ENCODE peak calls at places on chromosome 3, in seven cellular contexts. W is K562, O is GM12878, P is SK-N-SH, T is HCT116, B is H1, Q is HepG2. R is an unnamed sample.

GRCh38 chr3:148861277-148861869 is 3.7 kb upstream of the CPA3 start:
- DNase-seq in W (peak; percentile 50), O (no peak), P (peak; percentile 39), T (peak; percentile 40), B (no peak), Q (peak; percentile 29), R (peak; percentile 69)

GRCh38 chr3:114499986-114500385 is 206.2 kb downstream of the TIGIT start:
- DNase-seq in W (no peak), O (peak; percentile 31), P (no peak), T (no peak), B (no peak), Q (no peak), R (no peak)

GRCh38 chr3:131608741-131609140 is 106.0 kb upstream of the MRPL3 start:
- DNase-seq in W (no peak), O (no peak), P (no peak), T (no peak), B (no peak), Q (no peak), R (no peak)

GRCh38 chr3:160169139-160169830 is 55.9 kb upstream of the C3orf80 start:
- DNase-seq in W (peak; percentile 8), O (no peak), P (no peak), T (no peak), B (no peak), Q (no peak), R (no peak)

GRCh38 chr3:19489936-19490335 is 341.6 kb downstream of the KCNH8 start:
- DNase-seq in W (no peak), O (no peak), P (no peak), T (no peak), B (no peak), Q (no peak), R (no peak)

GRCh38 chr3:170470063-170471006 is 51.7 kb downstream of the CLDN11 start:
- DNase-seq in W (peak; percentile 10), O (no peak), P (no peak), T (no peak), B (peak; percentile 26), Q (no peak), R (peak; percentile 36)

GRCh38 chr3:170007031-170007663 is 30.6 kb upstream of the GPR160 start:
- DNase-seq in W (peak; percentile 18), O (peak; percentile 37), P (no peak), T (no peak), B (no peak), Q (peak; percentile 51), R (no peak)

GRCh38 chr3:114365268-114365667 is 71.4 kb downstream of the TIGIT start:
- DNase-seq in W (no peak), O (no peak), P (no peak), T (no peak), B (no peak), Q (no peak), R (no peak)

DNA sequence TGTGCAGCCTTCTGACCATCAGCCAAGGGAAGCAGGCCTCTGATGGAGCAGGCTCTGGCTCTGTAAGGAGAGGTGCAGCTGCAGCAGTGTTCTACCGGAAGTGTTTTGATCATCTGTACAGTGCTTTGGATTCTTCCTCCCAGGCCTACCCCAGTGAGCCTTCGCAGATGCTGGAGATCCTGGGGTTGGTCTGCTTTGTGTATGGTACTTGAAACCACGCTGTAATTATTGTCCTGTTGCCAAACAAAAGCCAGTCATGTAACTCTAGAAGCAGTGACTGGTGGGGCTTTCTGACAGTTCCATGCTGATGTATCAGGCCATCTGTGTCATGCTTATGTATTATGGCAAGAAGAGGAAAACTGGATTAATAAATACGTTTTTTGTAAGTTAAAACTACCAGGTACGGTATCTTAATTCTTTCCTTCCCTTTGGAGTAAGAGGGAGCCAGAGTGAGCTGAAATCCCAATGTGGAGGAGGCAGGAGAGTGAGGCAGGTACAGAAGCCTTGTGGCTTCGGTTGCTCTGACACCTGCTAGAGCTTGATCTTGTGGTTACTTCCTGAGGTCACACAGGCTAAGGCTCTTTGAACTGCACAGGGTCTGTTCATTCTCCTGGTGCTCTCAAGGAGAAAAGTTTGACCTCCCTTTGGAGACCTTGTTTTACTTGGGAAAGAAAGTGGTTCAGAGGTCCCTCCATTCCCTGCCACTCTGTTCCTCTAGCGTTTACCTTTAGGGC is 3.7 kb downstream of the TMEM42 start:
- DNase-seq in W (no peak), O (no peak), P (no peak), T (no peak), B (no peak), Q (no peak), R (no peak)
- TF ChIP-seq JUND in W (no peak), O (no peak), P (no peak), T (no peak), B (no peak), Q (no peak), R (no peak)

DNA sequence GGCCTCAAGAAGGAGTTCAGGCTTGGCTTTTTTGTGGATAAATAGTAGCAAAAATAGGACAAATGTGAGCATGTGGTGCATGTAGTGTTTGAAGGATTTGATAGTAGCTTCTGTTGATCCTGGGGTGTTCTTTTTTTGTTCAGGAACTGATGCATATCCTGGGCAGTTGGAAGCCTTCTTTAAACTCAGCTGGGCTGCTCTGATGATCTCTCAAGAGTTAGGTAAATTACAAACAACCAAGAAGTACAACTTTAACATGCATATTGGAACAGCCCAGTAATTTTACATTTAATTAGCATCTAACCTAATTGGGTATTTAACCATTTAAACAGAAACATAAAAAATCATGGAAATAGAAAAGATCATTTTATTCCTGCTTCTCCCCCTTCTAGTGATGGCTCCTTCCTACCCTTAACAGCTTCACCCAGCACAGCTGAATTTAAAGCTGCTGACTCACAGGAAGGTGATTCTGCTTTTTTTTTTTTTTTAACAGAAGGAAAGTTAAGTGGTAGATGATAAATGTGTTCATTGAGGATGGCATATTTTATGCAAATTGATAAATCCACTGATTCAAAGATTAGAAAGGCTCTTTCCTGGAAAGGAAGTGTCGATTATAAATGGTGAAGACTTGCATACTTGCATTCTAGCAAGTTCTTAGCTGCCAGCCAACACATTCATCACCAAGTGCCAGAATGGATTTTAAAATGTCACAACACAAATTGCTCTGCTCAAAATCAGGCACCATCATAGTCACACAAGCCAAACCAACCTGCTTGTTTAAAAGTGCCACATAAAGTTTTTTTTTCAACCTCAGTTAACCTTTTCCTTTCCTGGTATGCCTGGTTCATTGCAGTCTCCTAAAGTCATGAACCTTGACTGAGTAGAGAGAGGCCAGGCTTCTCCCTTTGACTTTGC is 20.0 kb downstream of the SLC35G2 start:
- DNase-seq in W (peak; percentile 62), O (no peak), P (no peak), T (no peak), B (no peak), Q (no peak), R (no peak)
- TF ChIP-seq JUND in W (peak; percentile 72), O (no peak), P (peak; percentile 74), T (no peak), B (no peak), Q (no peak), R (no peak)

DNA sequence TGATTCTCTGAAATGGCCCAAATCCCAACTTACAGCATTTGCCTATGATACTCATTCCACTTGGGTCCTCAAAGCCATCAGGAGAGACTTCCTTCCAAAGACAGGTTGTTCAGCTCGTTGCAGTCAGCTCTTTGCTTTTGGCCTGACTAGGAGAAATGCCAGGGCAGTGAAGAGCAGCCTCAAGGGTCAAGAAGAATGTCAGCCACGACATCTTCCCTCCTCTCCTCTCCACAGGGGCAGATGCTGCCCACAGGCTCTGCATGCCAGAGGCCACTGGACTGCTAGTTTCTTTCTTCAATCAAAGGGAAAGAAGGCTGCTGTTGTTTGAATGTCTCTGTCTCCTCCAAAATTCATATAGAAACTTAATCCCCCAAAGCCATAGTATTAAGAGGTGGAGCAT is 201.7 kb upstream of the PFN2 start:
- DNase-seq in W (no peak), O (no peak), P (no peak), T (no peak), B (no peak), Q (no peak), R (no peak)
- TF ChIP-seq JUND in W (no peak), O (no peak), P (no peak), T (no peak), B (no peak), Q (no peak), R (no peak)

GRCh38 chr3:30131171-30131570 is 475.2 kb upstream of the TGFBR2 start:
- DNase-seq in W (peak; percentile 3), O (no peak), P (no peak), T (no peak), B (no peak), Q (no peak), R (no peak)

GRCh38 chr3:30130391-30130790 is 476.0 kb upstream of the TGFBR2 start:
- DNase-seq in W (no peak), O (no peak), P (no peak), T (no peak), B (no peak), Q (no peak), R (no peak)

GRCh38 chr3:30140356-30140755 is 466.0 kb upstream of the TGFBR2 start:
- DNase-seq in W (no peak), O (no peak), P (no peak), T (no peak), B (no peak), Q (no peak), R (no peak)

GRCh38 chr3:30139283-30139682 is 467.1 kb upstream of the TGFBR2 start:
- DNase-seq in W (no peak), O (no peak), P (no peak), T (no peak), B (no peak), Q (no peak), R (no peak)

GRCh38 chr3:30135190-30135589 is 471.2 kb upstream of the TGFBR2 start:
- DNase-seq in W (no peak), O (no peak), P (no peak), T (no peak), B (no peak), Q (no peak), R (no peak)
- TF ChIP-seq JUND in W (no peak), O (no peak), P (no peak), T (no peak), B (no peak), Q (no peak), R (no peak)